ENCODE peak calls at places on chromosome 4, in eight cellular contexts. One of them, this sample, is unnamed.
A peak's percentile ranks its signal among the peaks of the same experiment; 100 is the strongest.

GRCh38 chr4:55175779-55176231 is 50.4 kb upstream of the KDR start:
- DNase-seq in fibroblast of the conjunctiva: no peak
- DNase-seq in substantia nigra: no peak
- DNase-seq in activated CD4-positive, alpha-beta T cell treated with anti-CD3 and anti-CD28 coated beads, Interleukin-2, amount 10 ng/mL, durations not matched to agents 7 days and 5 days: no peak
- DNase-seq in LNCaP clone FGC: no peak
- DNase-seq in SW480: no peak
- DNase-seq in bronchial epithelial cell: peak; percentile 81
- DNase-seq in EH: peak; percentile 93
- DNase-seq in this sample: no peak

GRCh38 chr4:158327525-158327924 is 117.2 kb downstream of the TMEM144 start:
- DNase-seq in substantia nigra: no peak
- DNase-seq in SW480: peak; percentile 6
- DNase-seq in EH: no peak
- DNase-seq in activated CD4-positive, alpha-beta T cell treated with anti-CD3 and anti-CD28 coated beads, Interleukin-2, amount 10 ng/mL, durations not matched to agents 7 days and 5 days: no peak
- DNase-seq in bronchial epithelial cell: peak; percentile 51
- DNase-seq in LNCaP clone FGC: peak; percentile 49
- DNase-seq in fibroblast of the conjunctiva: no peak
- DNase-seq in this sample: no peak

GRCh38 chr4:79281577-79282359 is 44.1 kb downstream of the NAA11 start:
- DNase-seq in EH: no peak
- DNase-seq in LNCaP clone FGC: no peak
- DNase-seq in SW480: no peak
- DNase-seq in activated CD4-positive, alpha-beta T cell treated with anti-CD3 and anti-CD28 coated beads, Interleukin-2, amount 10 ng/mL, durations not matched to agents 7 days and 5 days: no peak
- DNase-seq in substantia nigra: no peak
- DNase-seq in fibroblast of the conjunctiva: no peak
- DNase-seq in bronchial epithelial cell: no peak
- DNase-seq in this sample: no peak

GRCh38 chr4:144894525-144894924 is 203.5 kb downstream of the ANAPC10 start:
- DNase-seq in SW480: no peak
- DNase-seq in bronchial epithelial cell: peak; percentile 70
- DNase-seq in fibroblast of the conjunctiva: peak; percentile 28
- DNase-seq in LNCaP clone FGC: no peak
- DNase-seq in activated CD4-positive, alpha-beta T cell treated with anti-CD3 and anti-CD28 coated beads, Interleukin-2, amount 10 ng/mL, durations not matched to agents 7 days and 5 days: no peak
- DNase-seq in EH: peak; percentile 40
- DNase-seq in substantia nigra: no peak
- DNase-seq in this sample: no peak

GRCh38 chr4:186144596-186145569 is 40.4 kb downstream of the FAM149A start:
- DNase-seq in EH: peak; percentile 41
- DNase-seq in bronchial epithelial cell: peak; percentile 17
- DNase-seq in activated CD4-positive, alpha-beta T cell treated with anti-CD3 and anti-CD28 coated beads, Interleukin-2, amount 10 ng/mL, durations not matched to agents 7 days and 5 days: no peak
- DNase-seq in substantia nigra: no peak
- DNase-seq in SW480: peak; percentile 36
- DNase-seq in LNCaP clone FGC: no peak
- DNase-seq in fibroblast of the conjunctiva: no peak
- DNase-seq in this sample: peak; percentile 81

GRCh38 chr4:123559955-123560669 is 163.5 kb downstream of the SPRY1 start:
- DNase-seq in LNCaP clone FGC: no peak
- DNase-seq in activated CD4-positive, alpha-beta T cell treated with anti-CD3 and anti-CD28 coated beads, Interleukin-2, amount 10 ng/mL, durations not matched to agents 7 days and 5 days: no peak
- DNase-seq in substantia nigra: no peak
- DNase-seq in SW480: no peak
- DNase-seq in EH: peak; percentile 67
- DNase-seq in fibroblast of the conjunctiva: no peak
- DNase-seq in bronchial epithelial cell: no peak
- DNase-seq in this sample: no peak

GRCh38 chr4:106315476-106315967 is 487 bp downstream of the TBCK start:
- DNase-seq in EH: peak; percentile 46
- DNase-seq in fibroblast of the conjunctiva: no peak
- DNase-seq in SW480: peak; percentile 57
- DNase-seq in bronchial epithelial cell: peak; percentile 98
- DNase-seq in LNCaP clone FGC: peak; percentile 46
- DNase-seq in activated CD4-positive, alpha-beta T cell treated with anti-CD3 and anti-CD28 coated beads, Interleukin-2, amount 10 ng/mL, durations not matched to agents 7 days and 5 days: no peak
- DNase-seq in substantia nigra: no peak
- DNase-seq in this sample: no peak

GRCh38 chr4:152534541-152535231 is 1.2 kb downstream of the FBXW7 start:
- DNase-seq in substantia nigra: peak; percentile 3
- DNase-seq in fibroblast of the conjunctiva: no peak
- DNase-seq in activated CD4-positive, alpha-beta T cell treated with anti-CD3 and anti-CD28 coated beads, Interleukin-2, amount 10 ng/mL, durations not matched to agents 7 days and 5 days: peak; percentile 70
- DNase-seq in bronchial epithelial cell: no peak
- DNase-seq in SW480: peak; percentile 9
- DNase-seq in EH: peak; percentile 48
- DNase-seq in LNCaP clone FGC: no peak
- DNase-seq in this sample: no peak

GRCh38 chr4:156732634-156733033 is 239.0 kb downstream of the PDGFC start:
- DNase-seq in bronchial epithelial cell: peak; percentile 24
- DNase-seq in fibroblast of the conjunctiva: no peak
- DNase-seq in activated CD4-positive, alpha-beta T cell treated with anti-CD3 and anti-CD28 coated beads, Interleukin-2, amount 10 ng/mL, durations not matched to agents 7 days and 5 days: no peak
- DNase-seq in substantia nigra: no peak
- DNase-seq in EH: no peak
- DNase-seq in SW480: peak; percentile 6
- DNase-seq in LNCaP clone FGC: no peak
- DNase-seq in this sample: no peak

GRCh38 chr4:7421356-7422097 is 13.2 kb downstream of the PSAPL1 start:
- DNase-seq in activated CD4-positive, alpha-beta T cell treated with anti-CD3 and anti-CD28 coated beads, Interleukin-2, amount 10 ng/mL, durations not matched to agents 7 days and 5 days: no peak
- DNase-seq in LNCaP clone FGC: no peak
- DNase-seq in bronchial epithelial cell: no peak
- DNase-seq in substantia nigra: no peak
- DNase-seq in EH: no peak
- DNase-seq in fibroblast of the conjunctiva: no peak
- DNase-seq in SW480: no peak
- DNase-seq in this sample: peak; percentile 23

GRCh38 chr4:77922158-77923094 is 59.8 kb downstream of the MRPL1 start:
- DNase-seq in bronchial epithelial cell: peak; percentile 72
- DNase-seq in SW480: no peak
- DNase-seq in EH: peak; percentile 45
- DNase-seq in LNCaP clone FGC: no peak
- DNase-seq in fibroblast of the conjunctiva: peak; percentile 33
- DNase-seq in activated CD4-positive, alpha-beta T cell treated with anti-CD3 and anti-CD28 coated beads, Interleukin-2, amount 10 ng/mL, durations not matched to agents 7 days and 5 days: no peak
- DNase-seq in substantia nigra: no peak
- DNase-seq in this sample: no peak

GRCh38 chr4:52959545-52959944 is 97.4 kb downstream of the RASL11B start:
- DNase-seq in bronchial epithelial cell: no peak
- DNase-seq in substantia nigra: no peak
- DNase-seq in activated CD4-positive, alpha-beta T cell treated with anti-CD3 and anti-CD28 coated beads, Interleukin-2, amount 10 ng/mL, durations not matched to agents 7 days and 5 days: no peak
- DNase-seq in EH: peak; percentile 90
- DNase-seq in fibroblast of the conjunctiva: peak; percentile 85
- DNase-seq in LNCaP clone FGC: no peak
- DNase-seq in SW480: no peak
- DNase-seq in this sample: no peak

GRCh38 chr4:17719106-17719505 is 62.3 kb downstream of the FAM184B start:
- DNase-seq in EH: no peak
- DNase-seq in substantia nigra: no peak
- DNase-seq in bronchial epithelial cell: peak; percentile 84
- DNase-seq in activated CD4-positive, alpha-beta T cell treated with anti-CD3 and anti-CD28 coated beads, Interleukin-2, amount 10 ng/mL, durations not matched to agents 7 days and 5 days: no peak
- DNase-seq in fibroblast of the conjunctiva: no peak
- DNase-seq in SW480: no peak
- DNase-seq in LNCaP clone FGC: no peak
- DNase-seq in this sample: no peak

GRCh38 chr4:158782539-158783360 is 13.9 kb downstream of the FNIP2 start:
- DNase-seq in fibroblast of the conjunctiva: no peak
- DNase-seq in bronchial epithelial cell: peak; percentile 75
- DNase-seq in SW480: no peak
- DNase-seq in LNCaP clone FGC: peak; percentile 71
- DNase-seq in activated CD4-positive, alpha-beta T cell treated with anti-CD3 and anti-CD28 coated beads, Interleukin-2, amount 10 ng/mL, durations not matched to agents 7 days and 5 days: no peak
- DNase-seq in EH: peak; percentile 83
- DNase-seq in substantia nigra: no peak
- DNase-seq in this sample: no peak

GRCh38 chr4:38320833-38321232 is 343.2 kb upstream of the KLF3 start:
- DNase-seq in bronchial epithelial cell: no peak
- DNase-seq in substantia nigra: no peak
- DNase-seq in SW480: no peak
- DNase-seq in EH: no peak
- DNase-seq in activated CD4-positive, alpha-beta T cell treated with anti-CD3 and anti-CD28 coated beads, Interleukin-2, amount 10 ng/mL, durations not matched to agents 7 days and 5 days: no peak
- DNase-seq in fibroblast of the conjunctiva: no peak
- DNase-seq in LNCaP clone FGC: no peak
- DNase-seq in this sample: no peak

GRCh38 chr4:40238700-40239548 is 42.1 kb downstream of the RHOH start:
- DNase-seq in substantia nigra: no peak
- DNase-seq in bronchial epithelial cell: no peak
- DNase-seq in fibroblast of the conjunctiva: no peak
- DNase-seq in LNCaP clone FGC: peak; percentile 70
- DNase-seq in EH: no peak
- DNase-seq in SW480: no peak
- DNase-seq in activated CD4-positive, alpha-beta T cell treated with anti-CD3 and anti-CD28 coated beads, Interleukin-2, amount 10 ng/mL, durations not matched to agents 7 days and 5 days: peak; percentile 83
- DNase-seq in this sample: no peak

GRCh38 chr4:168955674-168956073 is 54.4 kb downstream of the CBR4 start:
- DNase-seq in fibroblast of the conjunctiva: peak; percentile 4
- DNase-seq in bronchial epithelial cell: peak; percentile 13
- DNase-seq in LNCaP clone FGC: no peak
- DNase-seq in activated CD4-positive, alpha-beta T cell treated with anti-CD3 and anti-CD28 coated beads, Interleukin-2, amount 10 ng/mL, durations not matched to agents 7 days and 5 days: no peak
- DNase-seq in substantia nigra: no peak
- DNase-seq in SW480: no peak
- DNase-seq in EH: no peak
- DNase-seq in this sample: no peak

GRCh38 chr4:7872264-7872771 is 67.3 kb downstream of the AFAP1 start:
- DNase-seq in bronchial epithelial cell: peak; percentile 87
- DNase-seq in substantia nigra: no peak
- DNase-seq in EH: peak; percentile 95
- DNase-seq in SW480: no peak
- DNase-seq in LNCaP clone FGC: peak; percentile 52
- DNase-seq in fibroblast of the conjunctiva: peak; percentile 93
- DNase-seq in activated CD4-positive, alpha-beta T cell treated with anti-CD3 and anti-CD28 coated beads, Interleukin-2, amount 10 ng/mL, durations not matched to agents 7 days and 5 days: no peak
- DNase-seq in this sample: no peak

GRCh38 chr4:55216871-55217635 is 91.7 kb upstream of the KDR start:
- DNase-seq in substantia nigra: no peak
- DNase-seq in LNCaP clone FGC: no peak
- DNase-seq in EH: no peak
- DNase-seq in fibroblast of the conjunctiva: peak; percentile 24
- DNase-seq in SW480: no peak
- DNase-seq in bronchial epithelial cell: peak; percentile 4
- DNase-seq in activated CD4-positive, alpha-beta T cell treated with anti-CD3 and anti-CD28 coated beads, Interleukin-2, amount 10 ng/mL, durations not matched to agents 7 days and 5 days: no peak
- DNase-seq in this sample: no peak

GRCh38 chr4:75919914-75920313 is 17.7 kb upstream of the PPEF2 start:
- DNase-seq in substantia nigra: no peak
- DNase-seq in LNCaP clone FGC: peak; percentile 87
- DNase-seq in SW480: no peak
- DNase-seq in EH: peak; percentile 39
- DNase-seq in activated CD4-positive, alpha-beta T cell treated with anti-CD3 and anti-CD28 coated beads, Interleukin-2, amount 10 ng/mL, durations not matched to agents 7 days and 5 days: no peak
- DNase-seq in bronchial epithelial cell: no peak
- DNase-seq in fibroblast of the conjunctiva: no peak
- DNase-seq in this sample: peak; percentile 87

GRCh38 chr4:8315343-8316250 is 46.0 kb downstream of the HTRA3 start:
- DNase-seq in LNCaP clone FGC: no peak
- DNase-seq in activated CD4-positive, alpha-beta T cell treated with anti-CD3 and anti-CD28 coated beads, Interleukin-2, amount 10 ng/mL, durations not matched to agents 7 days and 5 days: no peak
- DNase-seq in fibroblast of the conjunctiva: peak; percentile 51
- DNase-seq in EH: peak; percentile 90
- DNase-seq in bronchial epithelial cell: peak; percentile 76
- DNase-seq in substantia nigra: no peak
- DNase-seq in SW480: peak; percentile 65
- DNase-seq in this sample: peak; percentile 45

GRCh38 chr4:26342328-26343040 is 21.7 kb downstream of the RBPJ start:
- DNase-seq in substantia nigra: no peak
- DNase-seq in SW480: peak; percentile 53
- DNase-seq in LNCaP clone FGC: no peak
- DNase-seq in bronchial epithelial cell: peak; percentile 91
- DNase-seq in activated CD4-positive, alpha-beta T cell treated with anti-CD3 and anti-CD28 coated beads, Interleukin-2, amount 10 ng/mL, durations not matched to agents 7 days and 5 days: no peak
- DNase-seq in fibroblast of the conjunctiva: peak; percentile 53
- DNase-seq in EH: peak; percentile 89
- DNase-seq in this sample: no peak

GRCh38 chr4:133186210-133186609 is 37.1 kb downstream of the PCDH10 start:
- DNase-seq in SW480: no peak
- DNase-seq in fibroblast of the conjunctiva: no peak
- DNase-seq in bronchial epithelial cell: no peak
- DNase-seq in activated CD4-positive, alpha-beta T cell treated with anti-CD3 and anti-CD28 coated beads, Interleukin-2, amount 10 ng/mL, durations not matched to agents 7 days and 5 days: no peak
- DNase-seq in EH: no peak
- DNase-seq in substantia nigra: no peak
- DNase-seq in LNCaP clone FGC: no peak
- DNase-seq in this sample: no peak

GRCh38 chr4:1727117-1728031 is 6.1 kb downstream of the TACC3 start:
- DNase-seq in fibroblast of the conjunctiva: no peak
- DNase-seq in SW480: peak; percentile 34
- DNase-seq in EH: peak; percentile 87
- DNase-seq in substantia nigra: no peak
- DNase-seq in LNCaP clone FGC: no peak
- DNase-seq in activated CD4-positive, alpha-beta T cell treated with anti-CD3 and anti-CD28 coated beads, Interleukin-2, amount 10 ng/mL, durations not matched to agents 7 days and 5 days: no peak
- DNase-seq in bronchial epithelial cell: peak; percentile 89
- DNase-seq in this sample: no peak

GRCh38 chr4:145865274-145865941 is 73.2 kb downstream of the ZNF827 start:
- DNase-seq in EH: no peak
- DNase-seq in SW480: no peak
- DNase-seq in LNCaP clone FGC: no peak
- DNase-seq in fibroblast of the conjunctiva: no peak
- DNase-seq in substantia nigra: no peak
- DNase-seq in activated CD4-positive, alpha-beta T cell treated with anti-CD3 and anti-CD28 coated beads, Interleukin-2, amount 10 ng/mL, durations not matched to agents 7 days and 5 days: no peak
- DNase-seq in bronchial epithelial cell: no peak
- DNase-seq in this sample: no peak

This sample was measured in left lobe of liver.